ENCODE peak calls at places on chromosome 15, in four cellular contexts. C is psoas muscle, Q is dorsolateral prefrontal cortex, J is heart left ventricle. K is an unnamed sample.

GRCh38 chr15:51162865-51163762 is 68.4 kb upstream of the TNFAIP8L3 start:
- DNase-seq in C (peak), Q (peak), J (peak), K (peak)

GRCh38 chr15:86183765-86184491 is 104.3 kb downstream of the AGBL1 start:
- DNase-seq in C (peak), Q (peak), J (no peak), K (no peak)

GRCh38 chr15:85504739-85505676 is 124.6 kb downstream of the AKAP13 start:
- DNase-seq in C (no peak), Q (peak), J (peak), K (no peak)

GRCh38 chr15:25624504-25625172 is 185.8 kb upstream of the UBE3A start:
- DNase-seq in C (no peak), Q (peak), J (peak), K (no peak)

GRCh38 chr15:55060831-55061230 is 135.9 kb downstream of the RSL24D1 start:
- DNase-seq in C (no peak), Q (no peak), J (no peak), K (no peak)

GRCh38 chr15:75725719-75726607 is 13.3 kb upstream of the CSPG4 start:
- DNase-seq in C (peak), Q (no peak), J (no peak), K (peak)

GRCh38 chr15:38195191-38195901 is 57.3 kb upstream of the SPRED1 start:
- DNase-seq in C (no peak), Q (no peak), J (no peak), K (no peak)

GRCh38 chr15:73305331-73306211 is 63.2 kb downstream of the HCN4 start:
- DNase-seq in C (no peak), Q (peak), J (peak), K (no peak)

GRCh38 chr15:72460393-72460792 is 13.7 kb upstream of the ARIH1 start:
- DNase-seq in C (no peak), Q (no peak), J (no peak), K (no peak)

GRCh38 chr15:64284037-64284436 is 71.9 kb downstream of the CSNK1G1 start:
- DNase-seq in C (no peak), Q (no peak), J (no peak), K (no peak)

GRCh38 chr15:52651868-52652267 is 27.3 kb downstream of the ATOSA start:
- DNase-seq in C (peak), Q (peak), J (peak), K (peak)

GRCh38 chr15:60399246-60399915 is 1.6 kb upstream of the ANXA2 start:
- DNase-seq in C (no peak), Q (no peak), J (no peak), K (peak)

GRCh38 chr15:33027636-33028035 is 166.9 kb downstream of the FMN1 start:
- DNase-seq in C (no peak), Q (no peak), J (no peak), K (no peak)

GRCh38 chr15:27486676-27487290 is 515.8 kb downstream of the GABRG3 start:
- DNase-seq in C (no peak), Q (no peak), J (no peak), K (no peak)

GRCh38 chr15:34648335-34648631 is 64.8 kb upstream of the GOLGA8B start:
- DNase-seq in C (no peak), Q (no peak), J (no peak), K (no peak)

GRCh38 chr15:59413577-59413976 is 24.4 kb upstream of the FAM81A start:
- DNase-seq in C (no peak), Q (no peak), J (no peak), K (no peak)

GRCh38 chr15:29449136-29449535 is 179.5 kb upstream of the NSMCE3 start:
- DNase-seq in C (no peak), Q (no peak), J (no peak), K (no peak)

GRCh38 chr15:83835384-83836010 is 181.6 kb downstream of the ADAMTSL3 start:
- DNase-seq in C (no peak), Q (no peak), J (no peak), K (no peak)

GRCh38 chr15:85649372-85649771 is 145.4 kb downstream of the KLHL25 start:
- DNase-seq in C (no peak), Q (no peak), J (no peak), K (no peak)

GRCh38 chr15:73072894-73073293 is 20.6 kb downstream of the NEO1 start:
- DNase-seq in C (no peak), Q (no peak), J (no peak), K (no peak)

GRCh38 chr15:85407421-85408269 is 27.2 kb downstream of the AKAP13 start:
- DNase-seq in C (no peak), Q (no peak), J (no peak), K (no peak)

GRCh38 chr15:56286213-56286612 is 42.5 kb upstream of the RFX7 start:
- DNase-seq in C (no peak), Q (no peak), J (no peak), K (no peak)

GRCh38 chr15:85473455-85473854 is 93.1 kb downstream of the AKAP13 start:
- DNase-seq in C (no peak), Q (no peak), J (no peak), K (no peak)

GRCh38 chr15:58724471-58724870 is 25.0 kb downstream of the ADAM10 start:
- DNase-seq in C (no peak), Q (no peak), J (no peak), K (no peak)

GRCh38 chr15:30649952-30650929 is 24.3 kb downstream of the ARHGAP11B start:
- DNase-seq in C (no peak), Q (no peak), J (no peak), K (no peak)

GRCh38 chr15:34793901-34794300 is 1.4 kb downstream of the ACTC1 start:
- DNase-seq in C (peak), Q (no peak), J (peak), K (no peak)

GRCh38 chr15:92578096-92578835 is 77.3 kb downstream of the FAM174B start:
- DNase-seq in C (no peak), Q (no peak), J (peak), K (peak)

GRCh38 chr15:45665261-45665660 is 30.4 kb downstream of the SQOR start:
- DNase-seq in C (no peak), Q (no peak), J (no peak), K (no peak)
- H3K27ac ChIP-seq in C (peak), Q (no peak), J (no peak), K (no peak)

DNA sequence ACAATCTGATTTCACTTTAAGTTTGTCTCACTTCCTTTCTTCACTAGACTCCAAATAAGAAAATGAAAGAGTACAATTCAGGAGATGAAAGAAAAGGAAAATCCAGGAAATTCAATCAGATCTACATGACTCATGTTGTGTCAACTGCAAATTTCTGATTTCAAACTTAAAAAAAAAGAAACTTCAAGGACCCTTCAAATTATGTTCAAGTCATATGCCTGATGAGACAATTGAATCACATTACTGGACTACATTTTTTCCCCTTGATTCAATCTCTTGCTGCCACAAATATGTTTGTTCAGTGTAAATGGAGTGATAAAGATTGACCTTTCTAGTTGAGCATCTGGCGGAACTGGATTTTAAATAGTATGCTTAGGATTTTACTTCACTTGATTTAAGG is 37.4 kb downstream of the FRMD5 start:
- DNase-seq in C (no peak), Q (no peak), J (no peak), K (no peak)
- H3K27ac ChIP-seq in C (no peak), Q (no peak), J (no peak), K (no peak)

DNA sequence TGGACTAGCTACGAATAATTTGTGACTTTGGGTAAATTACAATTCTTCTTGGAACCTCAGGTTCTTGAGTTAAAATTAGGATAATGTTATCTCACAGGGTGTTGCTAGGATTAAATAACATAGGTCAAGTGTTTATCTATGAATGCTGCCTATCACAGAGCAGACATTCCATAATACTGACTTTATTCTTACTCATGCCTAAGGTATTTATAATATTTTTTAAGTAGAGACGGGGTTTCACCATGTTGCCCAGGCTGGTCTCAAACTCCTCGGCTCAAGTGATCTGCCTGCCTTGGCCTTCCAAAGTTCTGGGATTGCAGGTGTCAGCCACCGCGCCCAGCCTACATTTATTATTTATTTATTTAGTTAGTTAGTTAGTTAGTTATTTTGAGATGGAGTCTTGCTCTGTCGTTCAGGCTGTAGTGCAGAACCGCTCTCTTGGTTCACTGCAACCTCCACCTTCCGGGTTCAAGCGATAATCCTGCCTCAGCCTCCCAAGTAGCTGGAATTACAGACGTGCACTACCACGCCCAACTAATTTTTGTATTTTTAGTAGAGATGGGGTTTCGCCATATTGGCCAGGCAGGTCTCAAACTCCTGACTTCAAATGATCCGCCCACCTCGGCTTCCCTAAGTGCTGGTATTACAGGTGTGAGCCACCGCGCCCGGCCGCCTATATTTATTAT is 742 bp upstream of the ZNF106 start:
- DNase-seq in C (no peak), Q (no peak), J (no peak), K (no peak)
- H3K27ac ChIP-seq in C (peak), Q (peak), J (peak), K (peak)

GRCh38 chr15:62465173-62465572 is 300.1 kb upstream of the C2CD4B start:
- DNase-seq in C (no peak), Q (no peak), J (no peak), K (peak)
- H3K27ac ChIP-seq in C (no peak), Q (no peak), J (no peak), K (no peak)

DNA sequence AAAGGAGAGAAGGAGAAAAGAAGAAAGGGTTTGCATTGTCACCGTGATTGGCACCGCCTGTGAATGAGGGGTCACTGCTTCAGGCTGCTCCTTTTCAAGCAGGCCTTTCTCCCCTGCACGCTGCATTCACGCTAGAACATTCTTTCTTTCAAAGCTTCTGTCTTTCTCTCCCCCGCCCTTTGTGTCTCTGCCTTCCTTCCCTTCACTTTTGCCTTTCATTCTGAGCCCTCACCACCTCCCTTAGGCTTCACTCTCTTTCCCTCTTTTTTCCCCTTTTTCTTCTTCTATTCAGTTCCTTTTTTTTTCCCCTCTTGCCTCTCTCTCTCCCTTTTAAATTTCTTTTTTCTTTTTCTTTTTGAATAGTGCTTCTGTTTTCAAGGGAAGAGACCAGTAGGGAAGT is 42.5 kb downstream of the ZNF710 start:
- DNase-seq in C (no peak), Q (no peak), J (no peak), K (no peak)
- H3K27ac ChIP-seq in C (no peak), Q (peak), J (no peak), K (no peak)

GRCh38 chr15:80503319-80503952 is 99.3 kb downstream of the ARNT2 start:
- DNase-seq in C (no peak), Q (no peak), J (no peak), K (no peak)

GRCh38 chr15:80502782-80503181 is 98.6 kb downstream of the ARNT2 start:
- DNase-seq in C (no peak), Q (no peak), J (peak), K (no peak)

GRCh38 chr15:80498652-80499051 is 94.5 kb downstream of the ARNT2 start:
- DNase-seq in C (no peak), Q (no peak), J (no peak), K (no peak)

GRCh38 chr15:80500021-80500420 is 95.8 kb downstream of the ARNT2 start:
- DNase-seq in C (no peak), Q (no peak), J (no peak), K (no peak)

DNA sequence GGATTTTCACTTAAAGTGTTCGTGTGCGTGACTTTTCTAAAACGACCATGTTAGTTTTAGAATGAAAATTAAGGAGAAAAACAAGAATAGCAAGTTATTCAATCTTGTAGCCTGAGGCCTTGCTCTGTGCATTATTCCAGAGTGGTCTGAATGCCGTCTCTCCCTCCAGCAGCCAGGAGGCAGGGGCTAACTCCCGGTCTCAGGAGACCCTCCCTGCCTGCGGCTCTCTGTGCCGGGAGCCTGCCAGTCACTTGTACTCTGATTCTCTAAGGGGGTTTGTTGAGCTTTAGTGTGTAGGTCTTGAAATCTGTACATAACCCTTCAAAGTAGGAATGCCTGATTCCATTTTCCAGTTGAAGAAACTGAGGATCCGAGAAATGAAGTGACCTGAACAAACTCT is 97.3 kb downstream of the ARNT2 start:
- DNase-seq in C (no peak), Q (no peak), J (no peak), K (no peak)
- H3K27ac ChIP-seq in C (no peak), Q (peak), J (no peak), K (no peak)